ENCODE peak calls at places on chromosomes 1 and 21, in ten cellular contexts. One of them, this sample, is unnamed.

GRCh38 chr1:28418278-28418637 is 48.7 kb downstream of the PHACTR4 start:
- DNase-seq in EH: no peak
- DNase-seq in effector memory CD8-positive, alpha-beta T cell: no peak
- DNase-seq in fibroblast of pulmonary artery: no peak
- DNase-seq in cardiac fibroblast: no peak
- DNase-seq in T1000: no peak
- DNase-seq in mesenchymal stem cell: no peak
- DNase-seq in BJ: no peak
- DNase-seq in NCI-H1092: no peak
- DNase-seq in AG08396: no peak
- DNase-seq in this sample: no peak

GRCh38 chr21:39377444-39378050 is 28.7 kb upstream of the HMGN1 start:
- DNase-seq in BJ: no peak
- DNase-seq in mesenchymal stem cell: no peak
- DNase-seq in EH: no peak
- DNase-seq in NCI-H1092: no peak
- DNase-seq in T1000: no peak
- DNase-seq in effector memory CD8-positive, alpha-beta T cell: no peak
- DNase-seq in cardiac fibroblast: peak
- DNase-seq in AG08396: no peak
- DNase-seq in fibroblast of pulmonary artery: peak
- DNase-seq in this sample: no peak

GRCh38 chr1:156104065-156104810 is 10.3 kb upstream of the LMNA start:
- DNase-seq in BJ: peak
- DNase-seq in EH: peak
- DNase-seq in mesenchymal stem cell: peak
- DNase-seq in T1000: peak
- DNase-seq in cardiac fibroblast: peak
- DNase-seq in effector memory CD8-positive, alpha-beta T cell: peak
- DNase-seq in NCI-H1092: peak
- DNase-seq in AG08396: peak
- DNase-seq in fibroblast of pulmonary artery: peak
- DNase-seq in this sample: no peak

GRCh38 chr1:245337829-245338484 is 183.2 kb downstream of the KIF26B start:
- DNase-seq in AG08396: no peak
- DNase-seq in BJ: no peak
- DNase-seq in T1000: no peak
- DNase-seq in EH: no peak
- DNase-seq in fibroblast of pulmonary artery: peak
- DNase-seq in mesenchymal stem cell: peak
- DNase-seq in cardiac fibroblast: peak
- DNase-seq in NCI-H1092: no peak
- DNase-seq in effector memory CD8-positive, alpha-beta T cell: no peak
- DNase-seq in this sample: no peak

GRCh38 chr1:47688161-47688560 is 250.3 kb downstream of the FOXD2 start:
- DNase-seq in cardiac fibroblast: no peak
- DNase-seq in EH: no peak
- DNase-seq in NCI-H1092: no peak
- DNase-seq in AG08396: no peak
- DNase-seq in T1000: no peak
- DNase-seq in BJ: no peak
- DNase-seq in mesenchymal stem cell: no peak
- DNase-seq in fibroblast of pulmonary artery: no peak
- DNase-seq in effector memory CD8-positive, alpha-beta T cell: no peak
- DNase-seq in this sample: no peak

GRCh38 chr21:45001134-45002095 is 61.6 kb downstream of the SLX9 start:
- DNase-seq in AG08396: peak
- DNase-seq in fibroblast of pulmonary artery: peak
- DNase-seq in BJ: no peak
- DNase-seq in NCI-H1092: no peak
- DNase-seq in T1000: peak
- DNase-seq in EH: peak
- DNase-seq in cardiac fibroblast: peak
- DNase-seq in effector memory CD8-positive, alpha-beta T cell: no peak
- DNase-seq in mesenchymal stem cell: no peak
- DNase-seq in this sample: peak

GRCh38 chr1:102970496-102971078 is 137.7 kb downstream of the COL11A1 start:
- DNase-seq in AG08396: peak
- DNase-seq in NCI-H1092: peak
- DNase-seq in fibroblast of pulmonary artery: peak
- DNase-seq in mesenchymal stem cell: peak
- DNase-seq in T1000: no peak
- DNase-seq in EH: peak
- DNase-seq in BJ: no peak
- DNase-seq in effector memory CD8-positive, alpha-beta T cell: no peak
- DNase-seq in cardiac fibroblast: peak
- DNase-seq in this sample: no peak

GRCh38 chr1:12230549-12231275 is 882 bp downstream of the VPS13D start:
- DNase-seq in BJ: no peak
- DNase-seq in effector memory CD8-positive, alpha-beta T cell: peak
- DNase-seq in mesenchymal stem cell: peak
- DNase-seq in NCI-H1092: no peak
- DNase-seq in EH: peak
- DNase-seq in T1000: no peak
- DNase-seq in cardiac fibroblast: peak
- DNase-seq in fibroblast of pulmonary artery: peak
- DNase-seq in AG08396: peak
- DNase-seq in this sample: peak

GRCh38 chr1:217495249-217495648 is 135.6 kb downstream of the GPATCH2 start:
- DNase-seq in NCI-H1092: no peak
- DNase-seq in effector memory CD8-positive, alpha-beta T cell: no peak
- DNase-seq in EH: no peak
- DNase-seq in BJ: no peak
- DNase-seq in fibroblast of pulmonary artery: no peak
- DNase-seq in cardiac fibroblast: no peak
- DNase-seq in mesenchymal stem cell: no peak
- DNase-seq in T1000: no peak
- DNase-seq in AG08396: no peak
- DNase-seq in this sample: no peak

GRCh38 chr21:41228492-41228891 is 60.5 kb downstream of the BACE2 start:
- DNase-seq in mesenchymal stem cell: no peak
- DNase-seq in effector memory CD8-positive, alpha-beta T cell: no peak
- DNase-seq in fibroblast of pulmonary artery: no peak
- DNase-seq in EH: no peak
- DNase-seq in NCI-H1092: no peak
- DNase-seq in BJ: no peak
- DNase-seq in AG08396: no peak
- DNase-seq in T1000: no peak
- DNase-seq in cardiac fibroblast: no peak
- DNase-seq in this sample: no peak

GRCh38 chr1:32332290-32333079 is 3.5 kb downstream of the MARCKSL1 start:
- DNase-seq in AG08396: no peak
- DNase-seq in mesenchymal stem cell: no peak
- DNase-seq in EH: no peak
- DNase-seq in NCI-H1092: no peak
- DNase-seq in effector memory CD8-positive, alpha-beta T cell: no peak
- DNase-seq in fibroblast of pulmonary artery: no peak
- DNase-seq in cardiac fibroblast: no peak
- DNase-seq in BJ: no peak
- DNase-seq in T1000: no peak
- DNase-seq in this sample: no peak

GRCh38 chr1:40045766-40046165 is 5.2 kb downstream of the CAP1 start:
- DNase-seq in cardiac fibroblast: no peak
- DNase-seq in AG08396: no peak
- DNase-seq in mesenchymal stem cell: no peak
- DNase-seq in effector memory CD8-positive, alpha-beta T cell: no peak
- DNase-seq in BJ: no peak
- DNase-seq in NCI-H1092: no peak
- DNase-seq in fibroblast of pulmonary artery: no peak
- DNase-seq in EH: no peak
- DNase-seq in T1000: no peak
- DNase-seq in this sample: no peak

GRCh38 chr1:234322979-234323378 is 50.3 kb upstream of the COA6 start:
- DNase-seq in EH: peak
- DNase-seq in NCI-H1092: no peak
- DNase-seq in fibroblast of pulmonary artery: peak
- DNase-seq in AG08396: no peak
- DNase-seq in cardiac fibroblast: peak
- DNase-seq in mesenchymal stem cell: no peak
- DNase-seq in T1000: no peak
- DNase-seq in BJ: no peak
- DNase-seq in effector memory CD8-positive, alpha-beta T cell: peak
- DNase-seq in this sample: no peak

GRCh38 chr1:152953761-152954160 is 6.8 kb downstream of the SPRR5 start:
- DNase-seq in EH: no peak
- DNase-seq in cardiac fibroblast: no peak
- DNase-seq in T1000: no peak
- DNase-seq in effector memory CD8-positive, alpha-beta T cell: no peak
- DNase-seq in fibroblast of pulmonary artery: no peak
- DNase-seq in mesenchymal stem cell: no peak
- DNase-seq in AG08396: no peak
- DNase-seq in BJ: no peak
- DNase-seq in NCI-H1092: no peak
- DNase-seq in this sample: no peak

GRCh38 chr1:179058343-179059184 is 23.3 kb upstream of the TOR3A start:
- DNase-seq in NCI-H1092: no peak
- DNase-seq in mesenchymal stem cell: no peak
- DNase-seq in effector memory CD8-positive, alpha-beta T cell: no peak
- DNase-seq in AG08396: peak
- DNase-seq in T1000: no peak
- DNase-seq in EH: peak
- DNase-seq in fibroblast of pulmonary artery: peak
- DNase-seq in cardiac fibroblast: peak
- DNase-seq in BJ: peak
- DNase-seq in this sample: no peak

GRCh38 chr1:231240883-231241735 is at the start of gene GNPAT:
- DNase-seq in fibroblast of pulmonary artery: peak
- DNase-seq in cardiac fibroblast: peak
- DNase-seq in effector memory CD8-positive, alpha-beta T cell: peak
- DNase-seq in AG08396: peak
- DNase-seq in NCI-H1092: peak
- DNase-seq in T1000: peak
- DNase-seq in mesenchymal stem cell: peak
- DNase-seq in BJ: peak
- DNase-seq in EH: peak
- DNase-seq in this sample: peak